ENCODE peak calls at places on chromosomes 3 and 15, in four cellular contexts. C is HEK293T, K is HepG2, Q is K562. H is an unnamed sample.

GRCh38 chr3:129665024-129665768 is 58.7 kb upstream of the PLXND1 start:
- DNase-seq in K (peak), C (no peak), Q (no peak), H (no peak)

GRCh38 chr3:191345334-191345733 is 15.0 kb upstream of the UTS2B start:
- DNase-seq in Q (peak), K (no peak), C (no peak), H (no peak)

GRCh38 chr3:114707225-114707860 is 413.5 kb downstream of the TIGIT start:
- DNase-seq in K (peak), Q (no peak), C (no peak), H (no peak)

GRCh38 chr15:93088200-93088980 is 621 bp downstream of the RGMA start:
- DNase-seq in K (no peak), C (peak), Q (no peak), H (no peak)

GRCh38 chr3:117885046-117885445 is 1149.6 kb downstream of the IGSF11 start:
- DNase-seq in C (no peak), K (no peak), Q (no peak), H (no peak)

GRCh38 chr3:140134231-140134630 is 199.2 kb downstream of the CLSTN2 start:
- DNase-seq in Q (no peak), K (no peak), C (no peak), H (no peak)

GRCh38 chr3:108132727-108133373 is 42.0 kb upstream of the CD47 start:
- DNase-seq in C (no peak), K (no peak), Q (no peak), H (no peak)

GRCh38 chr15:57505056-57505713 is 86.5 kb upstream of the MYZAP start:
- DNase-seq in Q (no peak), K (peak), C (no peak), H (no peak)

GRCh38 chr3:25021816-25022215 is 406.2 kb upstream of the RARB start:
- DNase-seq in K (peak), Q (no peak), C (peak), H (no peak)

GRCh38 chr3:127425505-127426443 is 137.9 kb upstream of the PRR20G start:
- DNase-seq in Q (no peak), C (no peak), K (no peak), H (no peak)

GRCh38 chr3:8497582-8497981 is 4.0 kb upstream of the LMCD1 start:
- DNase-seq in Q (no peak), C (no peak), K (peak), H (no peak)

GRCh38 chr3:129756871-129757270 is 136.6 kb downstream of the TMCC1 start:
- DNase-seq in Q (no peak), K (no peak), C (no peak), H (no peak)

GRCh38 chr3:122576174-122576940 is 1.1 kb upstream of the PARP15 start:
- DNase-seq in K (no peak), C (no peak), Q (no peak), H (peak)

GRCh38 chr3:140334530-140334929 is 343.3 kb upstream of the TRIM42 start:
- DNase-seq in K (no peak), Q (no peak), C (no peak), H (no peak)

GRCh38 chr3:195885036-195885871 is 23.1 kb downstream of the TNK2 start:
- DNase-seq in Q (peak), C (no peak), K (no peak), H (no peak)

GRCh38 chr3:129688310-129688895 is 81.9 kb upstream of the PLXND1 start:
- DNase-seq in K (peak), Q (no peak), C (no peak), H (no peak)

GRCh38 chr3:183222631-183223030 is 30.4 kb upstream of the B3GNT5 start:
- DNase-seq in Q (no peak), C (no peak), K (no peak), H (no peak)

GRCh38 chr3:194312743-194313281 is 38.3 kb downstream of the CPN2 start:
- DNase-seq in K (peak), C (no peak), Q (no peak), H (no peak)

GRCh38 chr15:66080791-66081475 is 172.6 kb downstream of the MEGF11 start:
- DNase-seq in K (peak), Q (peak), C (no peak), H (no peak)

GRCh38 chr3:13111173-13111873 is 38.1 kb upstream of the IQSEC1 start:
- DNase-seq in Q (no peak), C (no peak), K (no peak), H (no peak)

DNA sequence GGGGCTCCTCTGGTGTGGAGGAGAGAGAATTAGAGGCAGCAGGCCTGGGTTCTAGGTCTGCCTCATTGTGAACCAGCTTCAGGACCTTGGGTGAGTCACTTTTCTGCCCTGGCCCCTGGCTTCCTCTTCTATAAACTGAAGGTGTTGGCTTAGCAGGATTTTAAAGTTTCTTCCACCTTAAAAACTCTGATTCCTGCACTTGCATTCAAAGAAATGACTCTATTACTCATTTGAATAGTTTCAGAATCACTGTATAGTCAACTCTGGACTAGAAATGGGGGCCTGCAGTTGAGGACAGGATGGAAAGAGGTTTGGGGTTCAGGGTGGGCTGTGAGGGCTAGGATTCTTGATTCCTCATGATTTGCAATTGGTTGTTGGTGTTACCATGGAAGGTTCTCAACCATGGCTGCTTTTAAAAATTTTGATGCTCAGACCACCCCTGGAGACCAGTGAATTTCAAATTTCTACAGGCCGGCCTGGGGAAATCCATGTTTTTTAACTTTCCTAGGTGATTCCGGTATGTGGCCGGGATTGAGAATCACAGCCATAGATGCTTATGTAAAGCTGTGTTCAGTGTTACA is 19.9 kb downstream of the SMAD3 start:
- DNase-seq in C (no peak), K (no peak), Q (no peak), H (no peak)
- TF ChIP-seq FOXK2 in C (no peak), K (no peak), Q (no peak), H (no peak)

GRCh38 chr3:146472611-146473010 is 3.2 kb upstream of the PLSCR2 start:
- DNase-seq in C (no peak), Q (no peak), K (no peak), H (no peak)
- TF ChIP-seq FOXK2 in C (no peak), Q (no peak), K (no peak), H (no peak)

DNA sequence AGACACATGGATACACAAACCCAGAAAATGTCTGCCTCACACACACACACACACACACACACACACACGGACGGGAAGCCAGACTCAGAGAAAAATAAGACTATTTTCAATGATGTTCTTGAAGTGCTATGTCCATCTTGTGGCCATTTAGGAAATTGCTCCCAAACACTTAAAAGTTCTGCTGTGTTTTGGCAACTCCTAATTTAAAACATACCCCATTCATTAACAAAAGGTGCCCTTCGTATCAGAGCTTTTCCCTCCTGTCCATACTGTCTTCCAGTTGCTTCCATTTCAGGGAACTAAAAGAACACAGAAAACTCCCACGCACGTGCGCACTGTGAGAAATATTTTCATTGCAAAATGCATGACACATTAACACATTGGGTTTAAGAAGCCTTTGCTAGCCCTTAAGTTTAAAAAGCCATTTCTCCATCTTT is 44.6 kb downstream of the SLC12A1 start:
- DNase-seq in K (peak), C (peak), Q (peak), H (peak)
- TF ChIP-seq FOXK2 in K (no peak), C (no peak), Q (no peak), H (no peak)

GRCh38 chr15:53872410-53872809 is 105.8 kb upstream of the UNC13C start:
- DNase-seq in C (no peak), K (no peak), Q (no peak), H (no peak)
- TF ChIP-seq FOXK2 in C (no peak), K (no peak), Q (no peak), H (no peak)

DNA sequence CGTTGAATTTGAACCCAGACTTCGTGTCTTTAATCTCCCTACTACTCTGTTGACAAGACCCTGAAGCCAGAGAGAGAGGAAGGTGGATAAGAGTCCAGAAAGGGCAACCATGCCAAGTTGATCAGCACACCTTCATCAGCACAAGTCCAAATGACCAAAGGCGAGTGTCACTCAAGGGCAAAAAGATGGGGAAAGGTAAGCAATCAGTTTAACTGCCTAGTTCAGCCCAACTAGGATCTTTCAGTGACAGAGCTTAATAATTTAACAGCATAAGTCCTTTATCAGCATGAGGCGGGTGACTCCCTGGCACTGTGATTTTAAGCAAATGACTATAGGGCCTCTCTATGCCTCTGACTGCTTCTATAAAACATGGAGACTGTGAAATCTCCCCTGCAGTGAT is 6.2 kb downstream of the SUCLG2 start:
- DNase-seq in C (no peak), K (peak), Q (no peak), H (no peak)
- TF ChIP-seq FOXK2 in C (no peak), K (no peak), Q (no peak), H (no peak)

GRCh38 chr15:76209948-76210347 is 101.3 kb downstream of the ETFA start:
- DNase-seq in Q (peak), C (no peak), K (no peak), H (no peak)
- TF ChIP-seq FOXK2 in Q (no peak), C (no peak), K (no peak), H (no peak)

DNA sequence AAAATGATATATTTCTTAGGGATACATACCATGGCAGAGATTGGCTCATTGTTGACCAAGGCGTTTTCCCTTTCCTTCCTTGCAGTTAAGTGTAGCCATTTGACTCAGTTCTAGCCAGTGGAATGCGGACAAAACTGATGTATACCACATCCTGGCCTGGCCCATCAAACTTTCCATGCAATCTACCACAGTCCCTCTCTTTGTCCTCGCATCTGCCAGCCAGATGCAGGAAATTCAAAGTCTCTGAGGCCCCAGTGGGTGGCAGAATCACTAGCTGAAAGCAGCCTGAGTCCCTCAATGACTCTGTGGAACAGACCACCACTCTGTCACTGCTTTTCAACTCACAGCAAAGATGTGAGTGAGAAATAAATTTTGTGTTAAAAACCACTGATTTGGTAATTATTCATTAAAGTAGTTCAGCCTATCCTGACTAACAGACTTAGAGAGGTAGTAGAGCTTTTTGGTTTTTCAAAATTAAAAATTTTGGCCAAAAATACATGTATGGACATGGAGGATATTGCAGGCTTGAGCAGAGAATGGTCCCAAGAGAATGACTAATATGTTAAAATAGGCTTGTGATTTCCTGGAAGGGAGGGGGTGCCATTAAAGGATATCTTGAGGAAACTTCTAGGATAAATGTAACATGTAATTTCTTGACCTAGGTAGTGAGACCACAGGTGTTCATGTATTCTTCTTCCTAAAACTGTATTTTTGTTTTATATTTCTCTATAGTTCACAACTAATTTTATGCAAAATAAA is 10.9 kb downstream of the LRRFIP2 start:
- DNase-seq in C (no peak), K (no peak), Q (no peak), H (no peak)
- TF ChIP-seq FOXK2 in C (no peak), K (no peak), Q (no peak), H (no peak)

GRCh38 chr15:99450896-99451358 is 114.9 kb upstream of the MEF2A start:
- DNase-seq in C (no peak), Q (peak), K (no peak), H (no peak)
- TF ChIP-seq FOXK2 in C (no peak), Q (no peak), K (no peak), H (no peak)

H was measured in GM12878.